ENCODE peak calls at places on chromosomes 16 and 17, in five cellular contexts. D, V, B, N and X are unnamed samples.

GRCh38 chr17:32305049-32305448 is 36.9 kb downstream of the C17orf75 start:
- DNase-seq in D (no peak), V (no peak), B (no peak), N (no peak), X (no peak)

GRCh38 chr17:43634681-43635125 is 27.0 kb downstream of the MEOX1 start:
- DNase-seq in D (no peak), V (peak; percentile 57), B (no peak), N (no peak), X (no peak)

GRCh38 chr16:396605-397004 is 394 bp upstream of the NME4 start:
- DNase-seq in D (no peak), V (no peak), B (peak; percentile 79), N (no peak), X (peak; percentile 65)

GRCh38 chr17:35046245-35046644 is 17.3 kb downstream of the RFFL start:
- DNase-seq in D (no peak), V (no peak), B (no peak), N (no peak), X (no peak)

GRCh38 chr17:66810951-66811682 is 23.8 kb upstream of the CACNG5 start:
- DNase-seq in D (no peak), V (no peak), B (no peak), N (no peak), X (no peak)

GRCh38 chr17:43578699-43579569 is 32.8 kb upstream of the ETV4 start:
- DNase-seq in D (no peak), V (no peak), B (no peak), N (peak; percentile 6), X (peak; percentile 75)

GRCh38 chr16:50068550-50068949 is 2.8 kb downstream of the HEATR3 start:
- DNase-seq in D (no peak), V (no peak), B (no peak), N (no peak), X (no peak)

GRCh38 chr16:30927789-30928378 is 4.5 kb downstream of the FBXL19 start:
- DNase-seq in D (no peak), V (peak; percentile 54), B (peak; percentile 63), N (no peak), X (peak; percentile 63)

GRCh38 chr16:80924372-80924978 is 82.2 kb downstream of the CMC2 start:
- DNase-seq in D (no peak), V (peak; percentile 81), B (peak; percentile 41), N (no peak), X (peak; percentile 66)

GRCh38 chr17:78783711-78784396 is 1.8 kb upstream of the CYTH1 start:
- DNase-seq in D (no peak), V (no peak), B (no peak), N (no peak), X (no peak)

GRCh38 chr17:44969144-44969780 is 1.2 kb upstream of the C1QL1 start:
- DNase-seq in D (no peak), V (no peak), B (no peak), N (no peak), X (no peak)

GRCh38 chr16:70251651-70252354 is at the start of gene EXOSC6:
- DNase-seq in D (peak; percentile 76), V (peak; percentile 91), B (peak; percentile 94), N (peak; percentile 86), X (peak; percentile 97)

GRCh38 chr17:48261297-48261880 is 153.8 kb downstream of the SNX11 start:
- DNase-seq in D (no peak), V (no peak), B (no peak), N (no peak), X (no peak)

GRCh38 chr17:62870581-62870964 is 62.5 kb upstream of the MARCHF10 start:
- DNase-seq in D (no peak), V (no peak), B (no peak), N (no peak), X (no peak)